ENCODE peak calls at places on chromosomes 5 and 9, in six cellular contexts. Y is ovary, J is uterus, N is body of pancreas, X is tibial nerve, C is testis. F is an unnamed sample. For H3K27me3, the result is how much of the 10 kb centered on the place peaks cover.

GRCh38 chr5:55511010-55511409 is 23.8 kb downstream of the PLPP1 start:
- DNase-seq in J (no peak), C (no peak), N (no peak), X (no peak), Y (no peak), F (no peak)

GRCh38 chr9:133990366-133991210 is 1.5 kb downstream of the VAV2 start:
- DNase-seq in Y (no peak), N (peak), X (no peak), J (peak), C (no peak), F (peak)

GRCh38 chr5:95081500-95082355 is 203.2 kb downstream of the MCTP1 start:
- DNase-seq in J (peak), X (peak), C (peak), N (peak), Y (no peak), F (no peak)

GRCh38 chr5:176542596-176543427 is 5.6 kb upstream of the RNF44 start:
- DNase-seq in Y (peak), J (no peak), N (peak), C (peak), X (no peak), F (peak)

GRCh38 chr9:89864257-89864656 is 259.4 kb downstream of the GADD45G start:
- DNase-seq in X (no peak), Y (peak), N (no peak), J (no peak), C (no peak), F (no peak)

GRCh38 chr9:115650768-115651167 is 502.8 kb upstream of the PAPPA start:
- DNase-seq in N (no peak), J (no peak), X (no peak), Y (no peak), C (no peak), F (no peak)

GRCh38 chr5:21254161-21254560 is 1266.2 kb upstream of the CDH18 start:
- DNase-seq in N (no peak), J (no peak), C (no peak), X (no peak), Y (no peak), F (no peak)

GRCh38 chr5:89374144-89374784 is 491.3 kb upstream of the MEF2C start:
- DNase-seq in X (no peak), N (peak), C (no peak), Y (no peak), J (no peak), F (peak)

GRCh38 chr9:16867571-16868311 is 2.7 kb downstream of the BNC2 start:
- DNase-seq in J (peak), X (no peak), N (no peak), C (no peak), Y (no peak), F (no peak)

GRCh38 chr5:72167790-72168189 is 60.5 kb downstream of the MAP1B start:
- DNase-seq in Y (peak), X (no peak), C (peak), J (no peak), N (no peak), F (no peak)

GRCh38 chr9:79812507-79813261 is 240.9 kb downstream of the TLE4 start:
- DNase-seq in Y (no peak), N (no peak), J (no peak), X (no peak), C (no peak), F (no peak)

GRCh38 chr5:113487411-113487778 is 858 bp downstream of the MCC start:
- DNase-seq in C (peak), J (no peak), Y (no peak), N (peak), X (no peak), F (peak)

GRCh38 chr9:136049451-136050265 is 45.4 kb downstream of the NACC2 start:
- DNase-seq in J (no peak), X (no peak), N (no peak), C (no peak), Y (no peak), F (no peak)

GRCh38 chr9:134688231-134688630 is 46.6 kb downstream of the COL5A1 start:
- DNase-seq in C (no peak), Y (peak), N (no peak), X (no peak), J (no peak), F (no peak)

GRCh38 chr9:21267141-21267540 is 27.3 kb upstream of the IFNA14 start:
- DNase-seq in X (no peak), C (no peak), J (no peak), N (peak), Y (no peak), F (no peak)
- H3K27me3 ChIP-seq in X (under half), C (under half), J (under half), N (under half), Y (under half), F (under half)

GRCh38 chr5:6760636-6761035 is 47.4 kb downstream of the TENT4A start:
- DNase-seq in N (peak), Y (no peak), C (peak), J (no peak), X (peak), F (peak)
- TF ChIP-seq POLR2A in N (no peak), Y (no peak), C (no peak), J (no peak), X (no peak), F (no peak)

GRCh38 chr5:135505973-135506372 is 29.8 kb downstream of the NEUROG1 start:
- DNase-seq in X (no peak), Y (no peak), N (no peak), J (no peak), C (no peak), F (no peak)

GRCh38 chr5:135508496-135509005 is 27.2 kb downstream of the NEUROG1 start:
- DNase-seq in X (no peak), J (no peak), Y (no peak), N (no peak), C (no peak), F (no peak)

GRCh38 chr5:135504376-135504775 is 31.4 kb downstream of the NEUROG1 start:
- DNase-seq in C (no peak), X (no peak), N (no peak), J (no peak), Y (no peak), F (no peak)

GRCh38 chr5:135511858-135512257 is 23.9 kb downstream of the NEUROG1 start:
- DNase-seq in N (no peak), C (no peak), J (no peak), X (no peak), Y (no peak), F (no peak)

DNA sequence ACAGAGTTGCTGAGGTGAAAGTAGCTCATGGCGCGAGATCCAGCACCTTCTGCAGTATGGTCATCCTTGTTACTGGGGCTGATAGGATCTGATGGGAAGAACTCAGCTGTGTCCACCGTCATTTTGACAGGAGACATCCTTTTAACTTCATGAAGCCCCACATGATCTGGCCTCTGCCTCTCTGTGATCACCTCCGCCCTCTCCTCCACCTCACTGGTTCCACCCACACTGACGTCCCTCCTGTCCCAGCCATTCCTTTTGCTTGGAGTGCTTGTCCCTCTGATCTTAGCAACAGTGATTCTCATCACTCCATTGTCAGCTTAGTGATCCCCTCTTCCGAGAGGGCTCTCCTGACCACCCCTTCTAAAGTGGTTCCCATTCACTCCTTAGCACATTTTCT is 25.8 kb downstream of the NEUROG1 start:
- DNase-seq in Y (no peak), X (no peak), C (no peak), N (no peak), J (no peak), F (no peak)
- H3K27me3 ChIP-seq in Y (under half), X (under half), C (under half), N (under half), J (under half), F (under half)

DNA sequence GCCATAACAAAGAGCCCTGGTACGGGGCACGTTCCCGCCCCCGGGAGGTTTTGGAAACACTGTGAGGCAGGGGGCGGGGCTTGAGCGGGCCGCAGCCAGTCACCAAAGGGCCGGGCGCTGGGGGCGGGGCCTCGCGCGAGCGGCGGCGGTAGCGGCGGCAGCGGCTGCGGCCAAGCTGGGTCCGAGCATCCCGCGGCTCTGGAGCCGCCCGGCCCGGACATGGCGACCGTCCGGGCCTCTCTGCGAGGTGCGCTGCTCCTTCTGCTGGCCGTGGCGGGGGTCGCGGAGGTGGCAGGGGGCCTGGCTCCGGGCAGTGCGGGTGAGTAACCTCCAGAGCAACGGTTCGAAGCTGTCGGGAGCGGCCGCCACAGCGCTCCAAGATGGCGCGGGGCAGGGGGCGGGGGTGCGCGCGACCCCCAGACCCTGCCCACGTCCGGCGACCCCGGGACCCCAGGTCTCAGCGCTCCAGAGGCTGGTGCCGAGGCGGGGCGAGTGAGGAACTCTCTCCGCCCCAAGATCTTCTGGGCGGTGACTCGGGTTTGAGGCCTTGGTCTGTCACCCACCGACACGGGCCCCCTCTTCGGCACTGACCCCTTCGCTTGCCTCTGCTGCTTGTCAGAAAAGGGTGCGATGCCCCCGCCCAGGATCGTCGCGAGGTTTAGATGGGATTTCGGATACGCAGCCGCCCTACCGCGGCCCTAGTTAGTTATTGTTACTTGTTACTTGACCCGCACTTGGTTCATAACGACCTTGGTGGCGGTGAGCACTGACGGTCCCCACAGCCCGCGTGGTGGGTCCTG is at the start of gene RECK:
- DNase-seq in N (peak), J (peak), Y (peak), C (peak), X (peak), F (peak)
- TF ChIP-seq POLR2A in N (no peak), J (peak), Y (peak), C (no peak), X (peak), F (peak)